ENCODE peak calls at places on chromosomes 4 and X, in four cellular contexts. One of them, this sample, is unnamed.
A peak's percentile ranks its signal among the peaks of the same experiment; 100 is the strongest.

GRCh38 chr4:113869743-113870375 is 108.3 kb upstream of the CAMK2D start:
- DNase-seq in astrocyte of the spinal cord: peak; percentile 61
- DNase-seq in right cardiac atrium: no peak
- DNase-seq in naive thymus-derived CD8-positive, alpha-beta T cell: no peak
- DNase-seq in this sample: no peak

GRCh38 chrX:105876658-105877057 is 54.3 kb downstream of the NRK start:
- DNase-seq in astrocyte of the spinal cord: peak; percentile 12
- DNase-seq in right cardiac atrium: no peak
- DNase-seq in naive thymus-derived CD8-positive, alpha-beta T cell: no peak
- DNase-seq in this sample: no peak

GRCh38 chrX:70253377-70254062 is 6.5 kb downstream of the P2RY4 start:
- DNase-seq in astrocyte of the spinal cord: no peak
- DNase-seq in right cardiac atrium: no peak
- DNase-seq in naive thymus-derived CD8-positive, alpha-beta T cell: no peak
- DNase-seq in this sample: no peak

GRCh38 chr4:174210952-174211490 is 72.4 kb downstream of the FBXO8 start:
- DNase-seq in astrocyte of the spinal cord: no peak
- DNase-seq in right cardiac atrium: no peak
- DNase-seq in naive thymus-derived CD8-positive, alpha-beta T cell: no peak
- DNase-seq in this sample: no peak

GRCh38 chr4:57159866-57160265 is 49.7 kb upstream of the IGFBP7 start:
- DNase-seq in astrocyte of the spinal cord: no peak
- DNase-seq in right cardiac atrium: no peak
- DNase-seq in naive thymus-derived CD8-positive, alpha-beta T cell: no peak
- DNase-seq in this sample: no peak

GRCh38 chr4:112859456-112860184 is 189.8 kb upstream of the ANK2 start:
- DNase-seq in astrocyte of the spinal cord: no peak
- DNase-seq in right cardiac atrium: no peak
- DNase-seq in naive thymus-derived CD8-positive, alpha-beta T cell: no peak
- DNase-seq in this sample: no peak

GRCh38 chr4:140343303-140343702 is 30.1 kb upstream of the SCOC start:
- DNase-seq in astrocyte of the spinal cord: no peak
- DNase-seq in right cardiac atrium: no peak
- DNase-seq in naive thymus-derived CD8-positive, alpha-beta T cell: no peak
- DNase-seq in this sample: peak; percentile 51

GRCh38 chr4:119264743-119265142 is 52.2 kb downstream of the USP53 start:
- DNase-seq in astrocyte of the spinal cord: no peak
- DNase-seq in right cardiac atrium: no peak
- DNase-seq in naive thymus-derived CD8-positive, alpha-beta T cell: no peak
- DNase-seq in this sample: no peak

GRCh38 chrX:40646489-40647306 is 663 bp downstream of the CXorf38 start:
- DNase-seq in astrocyte of the spinal cord: peak; percentile 14
- DNase-seq in right cardiac atrium: peak; percentile 86
- DNase-seq in naive thymus-derived CD8-positive, alpha-beta T cell: no peak
- DNase-seq in this sample: peak; percentile 63

GRCh38 chrX:109261279-109261678 is 220.6 kb downstream of the GUCY2F start:
- DNase-seq in astrocyte of the spinal cord: no peak
- DNase-seq in right cardiac atrium: no peak
- DNase-seq in naive thymus-derived CD8-positive, alpha-beta T cell: no peak
- DNase-seq in this sample: no peak

GRCh38 chr4:20254517-20255250 is 3.0 kb downstream of the SLIT2 start:
- DNase-seq in astrocyte of the spinal cord: peak; percentile 48
- DNase-seq in right cardiac atrium: peak; percentile 76
- DNase-seq in naive thymus-derived CD8-positive, alpha-beta T cell: no peak
- DNase-seq in this sample: no peak

GRCh38 chr4:112002301-112002700 is 143.0 kb upstream of the FAM241A start:
- DNase-seq in astrocyte of the spinal cord: no peak
- DNase-seq in right cardiac atrium: no peak
- DNase-seq in naive thymus-derived CD8-positive, alpha-beta T cell: no peak
- DNase-seq in this sample: no peak

GRCh38 chrX:72735561-72735960 is 21.5 kb upstream of the PHKA1 start:
- DNase-seq in astrocyte of the spinal cord: peak; percentile 18
- DNase-seq in right cardiac atrium: no peak
- DNase-seq in naive thymus-derived CD8-positive, alpha-beta T cell: no peak
- DNase-seq in this sample: no peak

GRCh38 chrX:19660604-19661003 is 145.3 kb upstream of the MAP3K15 start:
- DNase-seq in astrocyte of the spinal cord: no peak
- DNase-seq in right cardiac atrium: no peak
- DNase-seq in naive thymus-derived CD8-positive, alpha-beta T cell: no peak
- DNase-seq in this sample: no peak

GRCh38 chr4:183348706-183349659 is 26.8 kb upstream of the CLDN24 start:
- DNase-seq in astrocyte of the spinal cord: peak; percentile 84
- DNase-seq in right cardiac atrium: no peak
- DNase-seq in naive thymus-derived CD8-positive, alpha-beta T cell: no peak
- DNase-seq in this sample: no peak

GRCh38 chr4:37388672-37389368 is 144.3 kb downstream of the NWD2 start:
- DNase-seq in astrocyte of the spinal cord: no peak
- DNase-seq in right cardiac atrium: no peak
- DNase-seq in naive thymus-derived CD8-positive, alpha-beta T cell: no peak
- DNase-seq in this sample: no peak

GRCh38 chrX:123203772-123204171 is 19.7 kb downstream of the GRIA3 start:
- DNase-seq in astrocyte of the spinal cord: no peak
- DNase-seq in right cardiac atrium: no peak
- DNase-seq in naive thymus-derived CD8-positive, alpha-beta T cell: no peak
- DNase-seq in this sample: no peak

GRCh38 chr4:56618734-56619133 is 62.4 kb downstream of the HOPX start:
- DNase-seq in astrocyte of the spinal cord: no peak
- DNase-seq in right cardiac atrium: no peak
- DNase-seq in naive thymus-derived CD8-positive, alpha-beta T cell: no peak
- DNase-seq in this sample: no peak

GRCh38 chr4:145098675-145099037 is 545 bp downstream of the ABCE1 start:
- DNase-seq in astrocyte of the spinal cord: peak; percentile 64
- DNase-seq in right cardiac atrium: no peak
- DNase-seq in naive thymus-derived CD8-positive, alpha-beta T cell: no peak
- DNase-seq in this sample: no peak

GRCh38 chrX:119686087-119686639 is 6.8 kb downstream of the SEPTIN6 start:
- DNase-seq in astrocyte of the spinal cord: no peak
- DNase-seq in right cardiac atrium: no peak
- DNase-seq in naive thymus-derived CD8-positive, alpha-beta T cell: no peak
- DNase-seq in this sample: no peak

GRCh38 chr4:73308286-73308685 is 49.7 kb upstream of the ANKRD17 start:
- DNase-seq in astrocyte of the spinal cord: peak; percentile 50
- DNase-seq in right cardiac atrium: no peak
- DNase-seq in naive thymus-derived CD8-positive, alpha-beta T cell: no peak
- DNase-seq in this sample: no peak

GRCh38 chr4:124230268-124230667 is 482.3 kb downstream of the ANKRD50 start:
- DNase-seq in astrocyte of the spinal cord: no peak
- DNase-seq in right cardiac atrium: no peak
- DNase-seq in naive thymus-derived CD8-positive, alpha-beta T cell: no peak
- DNase-seq in this sample: no peak

GRCh38 chr4:8534129-8534528 is 46.1 kb upstream of the GPR78 start:
- DNase-seq in astrocyte of the spinal cord: peak; percentile 63
- DNase-seq in right cardiac atrium: no peak
- DNase-seq in naive thymus-derived CD8-positive, alpha-beta T cell: no peak
- DNase-seq in this sample: no peak

GRCh38 chr4:140839888-140840790 is 84.0 kb upstream of the TBC1D9 start:
- DNase-seq in astrocyte of the spinal cord: peak; percentile 19
- DNase-seq in right cardiac atrium: no peak
- DNase-seq in naive thymus-derived CD8-positive, alpha-beta T cell: no peak
- DNase-seq in this sample: no peak

GRCh38 chr4:185143596-185143969 is 517 bp downstream of the SLC25A4 start:
- DNase-seq in astrocyte of the spinal cord: peak; percentile 25
- DNase-seq in right cardiac atrium: peak; percentile 86
- DNase-seq in naive thymus-derived CD8-positive, alpha-beta T cell: peak; percentile 40
- DNase-seq in this sample: no peak

This sample was measured in left lobe of liver.